ENCODE peak calls at places on chromosome 21, in eight cellular contexts. M is lower leg skin, T is stomach, J is hepatocyte, E is left lung, Y is foreskin fibroblast, R is prostate gland, H is uterus. O is an unnamed sample.

GRCh38 chr21:20459838-20460237 is 538.4 kb upstream of the NCAM2 start:
- DNase-seq in E (no peak), M (no peak), R (no peak), H (no peak), Y (no peak), J (no peak), T (no peak), O (no peak)

GRCh38 chr21:26405735-26406361 is 167.2 kb downstream of the CYYR1 start:
- DNase-seq in J (peak; percentile 48), M (no peak), H (no peak), R (no peak), T (no peak), E (no peak), Y (peak; percentile 69), O (peak; percentile 63)

GRCh38 chr21:30072496-30072895 is 94.1 kb downstream of the CLDN17 start:
- DNase-seq in Y (no peak), M (no peak), R (peak; percentile 37), J (peak; percentile 58), H (no peak), E (no peak), T (peak; percentile 27), O (no peak)

GRCh38 chr21:20996421-20997307 is 1.5 kb upstream of the NCAM2 start:
- DNase-seq in R (no peak), T (no peak), Y (no peak), J (peak; percentile 5), M (no peak), E (peak; percentile 63), H (no peak), O (no peak)

GRCh38 chr21:29148535-29148934 is 18.1 kb downstream of the MAP3K7CL start:
- DNase-seq in E (no peak), M (peak; percentile 50), Y (peak; percentile 64), T (no peak), R (peak; percentile 47), H (no peak), J (no peak), O (peak; percentile 71)

GRCh38 chr21:45021428-45022347 is 52.7 kb upstream of the ADARB1 start:
- DNase-seq in H (peak; percentile 9), R (no peak), J (no peak), M (no peak), E (peak; percentile 64), T (no peak), Y (no peak), O (no peak)

GRCh38 chr21:35940074-35940927 is 120.0 kb downstream of the SETD4 start:
- DNase-seq in H (peak; percentile 45), T (peak; percentile 42), R (peak; percentile 46), E (no peak), Y (peak; percentile 74), M (peak; percentile 40), J (peak; percentile 83), O (peak; percentile 57)

GRCh38 chr21:29091032-29091431 is 17.6 kb upstream of the CCT8 start:
- DNase-seq in E (no peak), T (no peak), J (no peak), M (no peak), Y (peak; percentile 71), R (no peak), H (no peak), O (no peak)

GRCh38 chr21:20570824-20571232 is 427.4 kb upstream of the NCAM2 start:
- DNase-seq in T (no peak), E (no peak), Y (no peak), H (no peak), M (no peak), J (peak; percentile 4), R (no peak), O (no peak)

GRCh38 chr21:42663860-42664535 is 10.6 kb downstream of the PDE9A start:
- DNase-seq in H (no peak), M (no peak), R (no peak), J (no peak), Y (no peak), E (peak; percentile 76), T (no peak), O (no peak)

GRCh38 chr21:46314441-46315020 is 9.1 kb downstream of the C21orf58 start:
- DNase-seq in J (no peak), H (no peak), E (no peak), M (no peak), T (no peak), R (no peak), Y (no peak), O (no peak)
- H3K4me3 ChIP-seq in J (no peak overlapping the region), H (no peak overlapping the region), E (no peak overlapping the region), M (no peak overlapping the region), T (no peak overlapping the region), R (no peak overlapping the region), Y (no peak overlapping the region), O (no peak overlapping the region)

GRCh38 chr21:33071878-33072306 is 2.0 kb downstream of the OLIG1 start:
- DNase-seq in E (peak; percentile 84), M (no peak), H (no peak), R (no peak), Y (no peak), T (no peak), J (no peak), O (no peak)

GRCh38 chr21:33075128-33075527 is 5.2 kb downstream of the OLIG1 start:
- DNase-seq in H (no peak), Y (no peak), M (no peak), T (no peak), J (peak; percentile 40), R (no peak), E (no peak), O (no peak)

GRCh38 chr21:33076600-33077329 is 6.8 kb downstream of the OLIG1 start:
- DNase-seq in J (no peak), R (no peak), M (no peak), H (no peak), Y (no peak), T (no peak), E (no peak), O (no peak)

GRCh38 chr21:33078907-33079582 is 9.1 kb downstream of the OLIG1 start:
- DNase-seq in M (no peak), R (peak; percentile 29), T (no peak), J (peak; percentile 62), Y (peak; percentile 43), E (no peak), H (no peak), O (no peak)

DNA sequence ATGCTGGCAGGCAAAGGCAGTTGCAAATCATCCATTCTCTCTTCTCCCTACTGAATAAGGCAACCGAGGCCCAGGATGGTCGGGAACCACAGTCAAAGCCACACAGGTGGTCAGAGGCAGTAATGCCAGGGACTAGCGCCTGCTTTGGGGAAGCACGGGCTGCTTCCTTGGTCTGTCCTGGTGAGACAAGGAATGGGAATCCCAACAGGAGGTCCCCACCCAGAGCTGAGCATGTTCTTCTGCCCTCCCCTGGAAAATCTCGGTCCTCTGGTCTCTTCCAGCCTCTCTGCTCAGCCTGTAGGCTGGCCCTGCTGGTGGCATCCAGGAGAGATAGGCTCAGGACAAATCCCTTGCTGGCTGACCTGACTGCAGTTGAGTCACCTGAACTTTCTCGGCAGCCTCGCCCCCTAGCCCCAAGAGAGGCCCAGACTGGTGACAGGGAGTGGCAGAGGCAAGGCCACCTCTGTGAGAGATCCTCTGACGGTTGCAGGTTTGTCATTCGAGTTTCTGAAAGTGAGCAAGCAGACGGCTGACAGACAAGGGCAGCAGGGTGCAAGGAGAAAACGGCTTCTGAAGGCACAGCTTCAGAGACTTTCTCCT is 5.8 kb downstream of the OLIG1 start:
- DNase-seq in H (no peak), R (no peak), Y (no peak), T (no peak), E (no peak), M (no peak), J (peak; percentile 58), O (no peak)
- TF ChIP-seq CTCF in H (no peak), R (no peak), Y (no peak), T (no peak), E (no peak), M (no peak), J (no peak), O (no peak)

GRCh38 chr21:41249476-41249875 is 67.1 kb upstream of the FAM3B start:
- DNase-seq in R (no peak), E (no peak), Y (no peak), H (no peak), T (no peak), M (no peak), J (no peak), O (no peak)

GRCh38 chr21:41247561-41247968 is 69.0 kb upstream of the FAM3B start:
- DNase-seq in E (no peak), R (peak; percentile 91), H (no peak), Y (no peak), M (no peak), T (peak; percentile 81), J (no peak), O (no peak)

GRCh38 chr21:41247976-41248545 is 68.5 kb upstream of the FAM3B start:
- DNase-seq in J (no peak), E (no peak), Y (no peak), R (no peak), T (no peak), H (no peak), M (no peak), O (no peak)

GRCh38 chr21:41251961-41252642 is 64.5 kb upstream of the FAM3B start:
- DNase-seq in E (no peak), Y (no peak), M (no peak), H (no peak), R (no peak), J (no peak), T (no peak), O (peak; percentile 2)

DNA sequence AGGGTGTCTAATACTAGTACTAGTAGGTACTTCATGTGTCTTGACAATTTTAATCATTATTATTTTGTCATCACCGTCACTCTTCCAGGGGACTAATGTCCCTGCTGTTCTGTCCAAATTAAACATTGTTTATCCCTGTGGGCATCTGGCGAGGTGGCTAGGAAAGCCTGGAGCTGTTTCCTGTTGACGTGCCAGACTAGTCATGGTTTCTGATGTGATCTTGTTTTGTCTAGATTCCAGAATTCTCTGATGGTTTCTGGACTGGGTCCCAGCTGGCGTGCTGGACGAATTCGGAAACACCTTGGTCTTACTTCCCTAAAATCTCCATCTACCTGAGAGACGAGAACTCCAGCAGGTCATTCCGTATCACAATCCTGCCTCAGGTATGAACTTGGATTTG is 66.1 kb upstream of the FAM3B start:
- DNase-seq in H (no peak), E (no peak), T (peak; percentile 63), R (peak; percentile 87), J (no peak), M (no peak), Y (peak; percentile 12), O (no peak)
- H3K4me3 ChIP-seq in H (no peak overlapping the region), E (no peak overlapping the region), T (no peak overlapping the region), R (no peak overlapping the region), J (no peak overlapping the region), M (no peak overlapping the region), Y (no peak overlapping the region), O (no peak overlapping the region)

GRCh38 chr21:37578471-37579126 is 212.0 kb downstream of the DYRK1A start:
- DNase-seq in R (no peak), Y (no peak), J (no peak), T (no peak), H (no peak), M (no peak), E (no peak), O (no peak)

GRCh38 chr21:37579356-37579755 is 212.8 kb downstream of the DYRK1A start:
- DNase-seq in Y (no peak), E (no peak), R (no peak), T (no peak), M (no peak), H (no peak), J (no peak), O (no peak)

GRCh38 chr21:37587203-37587602 is 220.6 kb downstream of the DYRK1A start:
- DNase-seq in T (no peak), R (no peak), J (no peak), H (no peak), M (no peak), E (no peak), Y (no peak), O (no peak)

GRCh38 chr21:37580690-37581089 is 214.1 kb downstream of the DYRK1A start:
- DNase-seq in Y (no peak), J (no peak), E (no peak), R (no peak), M (no peak), T (no peak), H (no peak), O (no peak)

GRCh38 chr21:37582613-37583012 is 216.0 kb downstream of the DYRK1A start:
- DNase-seq in Y (peak; percentile 56), E (no peak), T (no peak), H (peak; percentile 27), R (peak; percentile 12), J (peak; percentile 54), M (no peak), O (peak; percentile 17)
- TF ChIP-seq CTCF in Y (peak; percentile 80), E (peak; percentile 19), T (peak; percentile 46), H (peak; percentile 47), R (peak; percentile 52), J (peak; percentile 50), M (no peak), O (peak; percentile 77)